ENCODE peak calls at places on chromosomes 7 and 10, in six cellular contexts. N, T, X, Y, I and H are unnamed samples.

GRCh38 chr10:33091186-33091585 is 133.2 kb upstream of the ITGB1 start:
- DNase-seq in N (no peak), T (no peak), X (no peak), Y (no peak), I (no peak), H (no peak)

GRCh38 chr7:7867835-7868234 is 100.8 kb upstream of the GLCCI1 start:
- DNase-seq in N (no peak), T (no peak), X (no peak), Y (no peak), I (no peak), H (no peak)

GRCh38 chr10:110535958-110536891 is 31.3 kb upstream of the SMC3 start:
- DNase-seq in N (peak), T (peak), X (no peak), Y (peak), I (peak), H (peak)

GRCh38 chr10:129233351-129234148 is 233.5 kb upstream of the MGMT start:
- DNase-seq in N (no peak), T (no peak), X (no peak), Y (no peak), I (no peak), H (no peak)

GRCh38 chr7:50591098-50591479 is 25.9 kb upstream of the DDC start:
- DNase-seq in N (no peak), T (no peak), X (no peak), Y (no peak), I (no peak), H (no peak)

GRCh38 chr7:92709912-92710311 is 119.7 kb upstream of the FAM133B start:
- DNase-seq in N (no peak), T (no peak), X (no peak), Y (no peak), I (no peak), H (no peak)

GRCh38 chr7:119482209-119482608 is 790.8 kb upstream of the KCND2 start:
- DNase-seq in N (peak), T (peak), X (no peak), Y (no peak), I (peak), H (no peak)

GRCh38 chr7:79988642-79989041 is 146.0 kb upstream of the GNAI1 start:
- DNase-seq in N (peak), T (no peak), X (no peak), Y (no peak), I (no peak), H (no peak)

GRCh38 chr10:65570143-65571010 is 1355.5 kb upstream of the LRRTM3 start:
- DNase-seq in N (peak), T (no peak), X (no peak), Y (peak), I (peak), H (no peak)

GRCh38 chr10:84715911-84716310 is 387.5 kb downstream of the CCSER2 start:
- DNase-seq in N (peak), T (peak), X (no peak), Y (no peak), I (no peak), H (no peak)

GRCh38 chr10:68086011-68086410 is 10.9 kb upstream of the HERC4 start:
- DNase-seq in N (no peak), T (no peak), X (no peak), Y (no peak), I (no peak), H (no peak)

GRCh38 chr10:51244739-51245138 is 170.5 kb downstream of the PRKG1 start:
- DNase-seq in N (peak), T (no peak), X (no peak), Y (no peak), I (no peak), H (no peak)

GRCh38 chr10:3624367-3624766 is 160.6 kb downstream of the KLF6 start:
- DNase-seq in N (peak), T (no peak), X (no peak), Y (no peak), I (no peak), H (no peak)

GRCh38 chr10:317219-317868 is 182.1 kb downstream of the ZMYND11 start:
- DNase-seq in N (peak), T (peak), X (no peak), Y (peak), I (no peak), H (no peak)

GRCh38 chr7:27097686-27098492 is 2.1 kb upstream of the HOXA1 start:
- DNase-seq in N (no peak), T (no peak), X (no peak), Y (no peak), I (no peak), H (no peak)

GRCh38 chr10:79472951-79473350 is 27.5 kb upstream of the ZCCHC24 start:
- DNase-seq in N (peak), T (no peak), X (no peak), Y (no peak), I (no peak), H (no peak)

GRCh38 chr10:60652628-60653027 is 125.7 kb upstream of the CDK1 start:
- DNase-seq in N (no peak), T (no peak), X (no peak), Y (no peak), I (no peak), H (no peak)

GRCh38 chr10:112071596-112072133 is 111.9 kb downstream of the GPAM start:
- DNase-seq in N (no peak), T (no peak), X (no peak), Y (no peak), I (no peak), H (no peak)

GRCh38 chr10:118993214-118993613 is 36.3 kb upstream of the NANOS1 start:
- DNase-seq in N (no peak), T (no peak), X (no peak), Y (no peak), I (no peak), H (no peak)

GRCh38 chr10:22548343-22548742 is 166.0 kb downstream of the PIP4K2A start:
- DNase-seq in N (no peak), T (no peak), X (no peak), Y (no peak), I (no peak), H (no peak)

GRCh38 chr7:27295236-27295635 is 52.6 kb downstream of the EVX1 start:
- DNase-seq in N (no peak), T (no peak), X (no peak), Y (no peak), I (no peak), H (no peak)

GRCh38 chr10:115846528-115846927 is 426.5 kb downstream of the GFRA1 start:
- DNase-seq in N (no peak), T (no peak), X (no peak), Y (no peak), I (no peak), H (no peak)

GRCh38 chr10:103845983-103846382 is 9.4 kb downstream of the SH3PXD2A start:
- DNase-seq in N (no peak), T (peak), X (no peak), Y (no peak), I (no peak), H (no peak)

GRCh38 chr7:155811560-155811894 is 736 bp downstream of the SHH start:
- DNase-seq in N (no peak), T (no peak), X (no peak), Y (peak), I (peak), H (no peak)

GRCh38 chr10:132415255-132415654 is 18.3 kb downstream of the PWWP2B start:
- DNase-seq in N (no peak), T (no peak), X (no peak), Y (no peak), I (no peak), H (no peak)

DNA sequence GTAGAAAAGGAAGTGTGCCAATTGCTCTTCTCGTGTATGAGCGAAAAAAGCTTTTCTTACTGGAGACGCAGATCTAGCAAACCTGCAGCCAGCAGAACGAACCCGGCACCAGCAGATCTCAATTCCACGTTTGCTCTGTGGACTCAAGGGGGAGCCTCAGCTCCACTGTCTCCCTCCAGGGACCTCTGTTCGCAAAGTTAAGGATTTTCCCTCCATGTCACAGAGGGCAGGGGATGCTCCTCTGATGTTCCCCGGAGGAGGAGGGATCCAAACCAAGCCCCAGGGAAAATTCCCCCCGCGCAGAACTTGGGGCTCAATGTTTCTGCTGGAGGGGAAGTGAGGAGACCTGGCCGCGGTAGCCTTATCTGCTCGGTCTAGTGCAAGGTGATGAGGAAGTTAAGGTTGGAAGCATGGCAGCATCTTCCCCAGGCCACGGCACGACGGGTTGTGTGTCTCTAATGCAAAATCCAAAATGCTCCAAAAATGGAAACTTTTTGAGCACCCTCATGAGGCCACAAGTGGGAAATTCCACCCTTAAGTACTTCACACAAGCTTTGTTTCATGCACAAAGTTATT is 9.0 kb downstream of the IQCE start:
- DNase-seq in N (peak), T (peak), X (no peak), Y (no peak), I (no peak), H (no peak)
- TF ChIP-seq CTCF in N (peak), T (no peak), X (peak), Y (peak), I (no peak), H (no peak)

GRCh38 chr7:29314148-29314547 is 119.6 kb downstream of the CHN2 start:
- DNase-seq in N (no peak), T (no peak), X (no peak), Y (no peak), I (no peak), H (no peak)
- TF ChIP-seq CTCF in N (no peak), T (no peak), X (no peak), Y (no peak), I (no peak), H (no peak)

GRCh38 chr7:91055219-91055618 is 209.0 kb upstream of the FZD1 start:
- DNase-seq in N (no peak), T (no peak), X (no peak), Y (no peak), I (no peak), H (no peak)
- TF ChIP-seq CTCF in N (no peak), T (no peak), X (no peak), Y (peak), I (no peak), H (no peak)

GRCh38 chr10:97538839-97539238 is 33.7 kb upstream of the ANKRD2 start:
- DNase-seq in N (no peak), T (no peak), X (no peak), Y (no peak), I (no peak), H (no peak)

GRCh38 chr10:97538401-97538800 is 34.2 kb upstream of the ANKRD2 start:
- DNase-seq in N (peak), T (no peak), X (no peak), Y (no peak), I (no peak), H (no peak)

GRCh38 chr10:97537186-97537869 is 35.3 kb upstream of the ANKRD2 start:
- DNase-seq in N (no peak), T (no peak), X (no peak), Y (no peak), I (no peak), H (no peak)

GRCh38 chr10:97540669-97541500 is 31.7 kb upstream of the ANKRD2 start:
- DNase-seq in N (no peak), T (no peak), X (no peak), Y (peak), I (no peak), H (no peak)

DNA sequence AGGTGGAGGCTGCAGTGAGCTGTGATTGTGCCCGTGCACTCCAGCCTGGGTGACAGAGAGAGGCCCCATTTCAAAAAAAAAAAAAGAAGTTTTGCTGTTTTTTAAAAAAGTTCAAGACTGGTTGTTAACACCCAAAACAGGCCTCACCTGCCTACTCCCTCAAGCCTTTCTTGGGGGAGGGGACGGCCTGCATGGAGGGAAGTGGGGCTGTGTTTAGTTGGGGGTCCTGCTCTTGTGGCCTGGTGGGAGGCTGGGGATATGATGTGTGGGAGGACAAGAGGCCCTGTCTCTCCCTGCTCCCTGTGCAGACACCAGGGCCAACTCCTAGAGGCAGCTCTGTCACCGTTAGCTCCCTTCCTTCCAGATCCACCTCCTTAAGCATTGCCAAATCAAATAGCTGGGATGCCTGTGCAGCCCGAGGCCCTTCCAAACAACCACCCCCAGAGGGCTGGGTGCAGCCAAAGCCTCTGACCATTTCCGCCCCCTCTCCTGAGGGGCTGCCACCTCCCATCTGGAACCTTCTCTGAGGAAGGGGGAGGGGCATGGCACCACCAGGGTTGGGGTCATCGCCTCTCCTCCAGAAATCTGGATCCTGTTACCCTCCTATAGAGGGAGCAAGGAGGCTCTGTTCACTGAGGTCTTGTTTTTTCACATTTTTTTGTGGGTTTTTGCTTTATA is 32.9 kb upstream of the ANKRD2 start:
- DNase-seq in N (peak), T (no peak), X (no peak), Y (no peak), I (no peak), H (no peak)
- TF ChIP-seq CTCF in N (peak), T (no peak), X (peak), Y (peak), I (no peak), H (no peak)

GRCh38 chr10:27783660-27784059 is 38.0 kb upstream of the MKX start:
- DNase-seq in N (peak), T (no peak), X (no peak), Y (no peak), I (no peak), H (no peak)
- TF ChIP-seq CTCF in N (no peak), T (no peak), X (peak), Y (peak), I (no peak), H (no peak)